ENCODE peak calls at places on chromosomes 2 and 18, in four cellular contexts. S is WTC11, V is GM12878, Q is K562. G is an unnamed sample.

GRCh38 chr2:16773080-16773713 is 107.6 kb upstream of the CYRIA start:
- DNase-seq in V (no peak), S (peak), Q (peak), G (peak)

GRCh38 chr2:45922577-45922988 is 271.1 kb downstream of the PRKCE start:
- DNase-seq in S (no peak), Q (no peak), V (no peak), G (no peak)

GRCh38 chr2:239180526-239181073 is 220.2 kb downstream of the HDAC4 start:
- DNase-seq in S (no peak), V (no peak), Q (no peak), G (no peak)

GRCh38 chr2:181371782-181372292 is 85.3 kb upstream of the ITGA4 start:
- DNase-seq in V (no peak), Q (no peak), S (no peak), G (no peak)

GRCh38 chr18:21444465-21445023 is 156.0 kb downstream of the ESCO1 start:
- DNase-seq in V (no peak), S (peak), Q (peak), G (peak)

GRCh38 chr2:169507698-169508097 is 1.8 kb upstream of the KLHL41 start:
- DNase-seq in S (no peak), Q (no peak), V (no peak), G (peak)

GRCh38 chr2:26144953-26145680 is 27.8 kb upstream of the GAREM2 start:
- DNase-seq in Q (peak), V (peak), S (peak), G (peak)

GRCh38 chr18:31250902-31251301 is 67.1 kb upstream of the DSG1 start:
- DNase-seq in V (no peak), Q (no peak), S (no peak), G (no peak)

GRCh38 chr2:64873472-64873924 is 115.7 kb upstream of the SLC1A4 start:
- DNase-seq in V (no peak), Q (peak), S (peak), G (peak)

GRCh38 chr18:23992119-23992940 is 22.2 kb upstream of the TTC39C start:
- DNase-seq in V (no peak), S (no peak), Q (no peak), G (no peak)

GRCh38 chr2:69798466-69798908 is 31.0 kb upstream of the GMCL1 start:
- DNase-seq in Q (no peak), S (no peak), V (no peak), G (no peak)

GRCh38 chr2:46351388-46352141 is 54.4 kb downstream of the EPAS1 start:
- DNase-seq in V (no peak), S (peak), Q (no peak), G (no peak)

GRCh38 chr2:86695053-86695691 is 24.9 kb upstream of the RMND5A start:
- DNase-seq in Q (peak), S (no peak), V (no peak), G (peak)

GRCh38 chr2:178882666-178883440 is 75.6 kb upstream of the TTN start:
- DNase-seq in V (no peak), S (no peak), Q (no peak), G (no peak)

GRCh38 chr2:38527338-38528007 is 75.3 kb downstream of the HNRNPLL start:
- DNase-seq in S (no peak), V (no peak), Q (no peak), G (no peak)

GRCh38 chr2:205003288-205003687 is 458.0 kb downstream of the PARD3B start:
- DNase-seq in V (no peak), Q (no peak), S (no peak), G (no peak)

GRCh38 chr2:28644760-28645159 is 106.9 kb upstream of the PPP1CB start:
- DNase-seq in Q (no peak), V (no peak), S (no peak), G (no peak)

GRCh38 chr2:134792147-134792546 is 46.3 kb upstream of the ACMSD start:
- DNase-seq in V (no peak), Q (no peak), S (no peak), G (no peak)

GRCh38 chr2:70381235-70381634 is 79.4 kb upstream of the FAM136A start:
- DNase-seq in V (no peak), S (no peak), Q (no peak), G (no peak)

GRCh38 chr2:17107131-17107530 is 411.1 kb downstream of the RAD51AP2 start:
- DNase-seq in Q (no peak), V (no peak), S (no peak), G (no peak)

GRCh38 chr2:69010437-69011194 is 2.4 kb upstream of the ANTXR1 start:
- DNase-seq in Q (no peak), V (no peak), S (no peak), G (no peak)

GRCh38 chr2:118737690-118738089 is 109.8 kb downstream of the EN1 start:
- DNase-seq in Q (no peak), V (no peak), S (no peak), G (no peak)

GRCh38 chr2:118738106-118738505 is 109.3 kb downstream of the EN1 start:
- DNase-seq in S (no peak), V (no peak), Q (no peak), G (no peak)

DNA sequence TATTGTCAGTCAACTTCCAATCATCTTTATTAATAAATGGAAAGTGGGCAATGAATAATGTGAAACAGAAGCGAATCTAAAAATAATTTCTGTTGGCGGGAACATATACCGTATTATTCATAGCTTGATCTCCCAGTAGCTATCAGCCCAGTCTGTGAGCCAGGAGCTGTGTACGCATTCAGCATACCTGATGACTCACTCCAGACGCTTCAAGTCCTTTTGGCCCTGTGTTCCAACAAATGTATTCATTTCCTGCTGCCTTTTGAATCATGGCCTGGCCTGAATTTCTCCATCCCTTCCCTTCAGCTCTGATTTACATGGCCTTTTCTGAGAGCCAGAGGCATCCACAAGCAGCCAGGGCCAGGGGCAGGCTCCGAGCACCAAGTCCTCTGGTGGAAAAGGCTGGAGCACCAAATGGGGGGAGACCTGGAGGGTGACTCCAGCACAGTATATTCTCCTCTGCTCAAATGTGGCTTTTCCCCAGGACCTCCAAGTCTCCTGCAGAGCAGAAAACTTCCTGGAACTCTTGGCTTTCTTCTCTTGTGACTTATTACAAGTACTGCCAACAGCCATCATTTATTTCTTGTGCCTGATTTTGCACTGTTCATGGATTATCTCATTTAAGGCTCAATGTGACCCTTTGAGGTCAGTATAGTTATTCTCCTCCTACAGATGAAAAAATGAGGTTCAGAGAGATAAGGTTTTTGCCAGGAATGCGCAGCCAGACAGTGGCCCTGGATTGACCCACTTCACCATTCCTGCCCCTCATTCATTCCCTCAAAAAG is 108.7 kb downstream of the EN1 start:
- DNase-seq in V (no peak), Q (peak), S (no peak), G (peak)
- TF ChIP-seq CBFB in V (no peak), Q (no peak), S (no peak), G (no peak)

GRCh38 chr2:48601349-48601748 is 16.3 kb upstream of the GTF2A1L start:
- DNase-seq in Q (peak), S (peak), V (no peak), G (peak)
- TF ChIP-seq CBFB in Q (no peak), S (no peak), V (no peak), G (no peak)

DNA sequence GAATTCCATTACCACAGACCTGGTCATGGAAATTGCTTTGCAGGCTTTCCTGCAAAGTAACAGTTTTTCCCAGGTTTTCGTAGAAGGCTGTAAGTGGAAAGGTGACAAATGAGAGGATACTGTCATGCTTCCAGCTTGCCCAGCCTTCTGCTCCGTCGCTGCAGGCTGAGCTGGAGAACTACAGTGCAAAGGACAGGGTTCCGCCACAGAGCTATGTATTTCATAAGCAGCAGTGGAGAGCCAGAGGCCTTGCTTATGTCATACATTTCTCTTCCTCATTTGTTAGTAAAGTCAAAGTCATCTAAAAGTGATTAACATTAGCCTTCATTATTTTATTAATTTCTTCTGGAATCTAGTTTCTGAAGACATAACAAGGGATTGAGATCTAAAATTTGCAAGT is 72.9 kb upstream of the RBM44 start:
- DNase-seq in Q (no peak), V (no peak), S (no peak), G (peak)
- TF ChIP-seq CBFB in Q (no peak), V (no peak), S (no peak), G (no peak)

DNA sequence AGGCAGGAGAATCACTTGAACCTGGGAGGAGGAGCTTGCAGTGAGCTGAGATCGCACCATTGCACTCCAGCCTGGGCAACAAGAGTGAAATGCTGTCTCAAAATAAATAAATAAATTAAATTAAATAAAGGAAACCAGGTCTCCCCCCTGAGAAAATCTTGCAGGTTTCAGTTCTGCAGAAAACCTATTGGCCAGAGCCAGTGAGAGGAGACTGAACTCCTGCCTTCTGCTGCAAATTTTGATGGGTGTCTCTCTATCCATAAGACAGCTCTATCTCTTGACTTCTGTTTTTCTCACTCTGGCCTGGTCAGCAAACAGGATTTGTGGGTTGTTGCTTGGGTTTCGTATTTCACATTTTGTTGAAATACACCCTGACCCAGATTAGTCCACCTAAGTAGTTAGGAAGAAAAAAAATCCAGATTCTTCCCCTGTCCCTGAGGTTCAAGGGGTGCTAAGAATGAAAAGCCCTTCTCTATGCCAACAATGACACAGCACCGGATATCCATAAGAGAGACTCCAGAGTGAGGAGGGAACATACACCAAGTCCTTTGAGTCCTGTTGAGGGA is 86.7 kb upstream of the MAP4K4 start:
- DNase-seq in S (no peak), V (no peak), Q (no peak), G (no peak)
- TF ChIP-seq CBFB in S (no peak), V (no peak), Q (no peak), G (no peak)

GRCh38 chr2:123717616-123718279 is 307.3 kb upstream of the CNTNAP5 start:
- DNase-seq in S (no peak), Q (no peak), V (no peak), G (no peak)

GRCh38 chr2:123715467-123715982 is 309.6 kb upstream of the CNTNAP5 start:
- DNase-seq in V (no peak), S (no peak), Q (no peak), G (no peak)

DNA sequence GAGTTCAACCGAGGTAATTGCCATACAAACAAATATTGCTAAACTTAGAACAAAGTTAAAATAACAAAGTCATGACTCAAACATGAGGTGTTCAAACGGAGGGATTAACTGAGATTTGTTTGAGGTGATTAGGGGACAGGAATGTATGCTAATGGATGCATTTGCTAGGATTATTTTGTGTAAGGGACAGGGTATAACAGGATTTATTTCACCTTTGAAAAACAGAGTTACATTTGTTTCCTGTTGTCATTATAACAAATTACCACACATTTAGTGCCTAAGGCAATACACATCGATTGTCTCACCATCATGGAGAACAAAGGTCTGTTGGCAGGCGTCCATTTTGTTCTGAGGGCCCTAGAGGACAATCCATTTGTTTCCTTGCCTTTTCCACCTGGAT is 304.3 kb upstream of the CNTNAP5 start:
- DNase-seq in S (no peak), V (no peak), Q (no peak), G (no peak)
- TF ChIP-seq CBFB in S (no peak), V (no peak), Q (no peak), G (no peak)

DNA sequence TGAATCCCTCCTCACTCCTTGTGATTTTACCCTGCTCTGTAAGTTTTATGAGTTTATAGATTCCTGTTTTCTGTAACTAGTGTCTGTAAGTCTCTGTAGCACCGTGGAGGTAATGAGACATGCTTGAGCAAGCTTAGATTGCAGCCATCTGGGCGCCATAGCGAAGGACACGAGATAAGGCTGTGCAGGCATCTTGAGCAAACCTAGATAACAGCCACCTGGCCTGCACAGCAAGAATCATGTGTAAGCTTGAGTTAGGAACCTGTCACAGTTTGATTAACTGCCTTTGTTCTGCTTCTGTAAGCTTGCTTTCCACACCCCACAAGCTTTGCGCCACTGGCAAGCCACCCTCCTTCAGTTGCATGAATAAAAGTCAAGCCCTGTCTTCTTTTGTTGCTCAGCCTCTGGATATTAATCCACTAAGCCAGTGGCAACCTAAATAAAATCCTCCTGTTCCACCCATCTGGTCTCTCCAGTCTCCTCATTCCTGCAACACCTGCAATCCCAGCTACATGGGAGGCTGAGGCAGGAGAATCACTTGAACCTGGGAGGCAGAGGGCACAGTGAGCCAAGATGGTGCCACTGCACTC is 270.6 kb upstream of the RGPD4 start:
- DNase-seq in V (no peak), S (no peak), Q (peak), G (no peak)
- TF ChIP-seq CBFB in V (no peak), S (no peak), Q (no peak), G (no peak)

DNA sequence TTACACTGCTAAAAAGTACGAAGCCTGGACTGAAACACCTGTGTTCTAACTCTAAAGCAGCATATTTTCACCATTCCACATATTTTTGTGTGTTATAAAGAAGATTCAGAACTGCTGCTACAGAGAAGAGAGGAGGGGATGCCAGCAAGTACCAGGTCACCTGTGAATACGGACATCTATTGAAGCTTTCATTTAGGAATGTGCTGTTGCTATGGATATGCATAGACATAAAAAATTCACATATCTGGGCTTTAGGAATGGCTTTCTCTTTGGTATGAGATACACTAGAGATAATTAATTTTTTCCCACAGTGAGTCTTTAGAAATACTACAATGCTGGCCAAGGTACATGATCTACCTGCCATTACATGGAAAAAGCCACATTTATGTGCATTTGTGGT is 238.5 kb downstream of the WDR7 start:
- DNase-seq in Q (no peak), V (no peak), S (no peak), G (no peak)
- TF ChIP-seq CBFB in Q (no peak), V (no peak), S (no peak), G (no peak)